ENCODE peak calls at places on chromosomes 12 and 14, in nine cellular contexts. Z is left ventricle myocardium inferior; Q is GM13976; M is AG04450; D is activated CD8-positive, alpha-beta T cell treated with anti-CD3 and anti-CD28 coated beads for 36 hours; A is neural crest cell; B is sigmoid colon; S is nephron progenitor cell; G is progenitor cell of endocrine pancreas. X is an unnamed sample.

GRCh38 chr14:33542338-33543290 is 408.3 kb downstream of the EGLN3 start:
- DNase-seq in D (no peak), Q (no peak), M (no peak), A (no peak), B (no peak), G (no peak), Z (no peak), S (no peak), X (no peak)

GRCh38 chr12:95371571-95371970 is 102.4 kb upstream of the METAP2 start:
- DNase-seq in Z (no peak), Q (no peak), G (no peak), M (no peak), A (no peak), S (no peak), B (no peak), D (no peak), X (no peak)

GRCh38 chr14:68986926-68987652 is 8.0 kb upstream of the ACTN1 start:
- DNase-seq in B (no peak), G (no peak), D (peak; percentile 75), M (no peak), Q (no peak), Z (no peak), S (no peak), A (no peak), X (no peak)

GRCh38 chr14:61973981-61974380 is 211.8 kb downstream of the SNAPC1 start:
- DNase-seq in G (no peak), S (no peak), Q (no peak), D (no peak), M (peak; percentile 58), B (no peak), Z (no peak), A (no peak), X (no peak)

GRCh38 chr14:56135001-56135400 is 16.8 kb downstream of the PELI2 start:
- DNase-seq in A (no peak), B (no peak), G (no peak), D (no peak), S (no peak), Z (no peak), M (no peak), Q (no peak), X (no peak)

GRCh38 chr14:64337901-64338615 is 43.9 kb upstream of the ESR2 start:
- DNase-seq in M (peak; percentile 26), S (peak; percentile 83), B (no peak), Z (no peak), D (peak; percentile 83), Q (peak; percentile 31), G (peak; percentile 69), A (peak; percentile 48), X (peak; percentile 28)

GRCh38 chr14:93984987-93985410 is 8.6 kb upstream of the ASB2 start:
- DNase-seq in Z (peak; percentile 53), B (peak; percentile 80), M (peak; percentile 85), A (peak; percentile 49), S (peak; percentile 46), Q (no peak), G (no peak), D (no peak), X (no peak)

GRCh38 chr14:102917056-102917385 is 5.4 kb upstream of the AMN start:
- DNase-seq in S (no peak), M (no peak), G (no peak), Z (no peak), A (no peak), Q (no peak), D (no peak), B (no peak), X (peak; percentile 46)

GRCh38 chr12:55966408-55967281 is at the start of gene CDK2:
- DNase-seq in Z (peak; percentile 95), M (no peak), Q (peak; percentile 95), G (peak; percentile 85), S (peak; percentile 98), B (peak; percentile 98), D (peak; percentile 96), A (peak; percentile 91), X (peak; percentile 92)

GRCh38 chr14:51939727-51940126 is 49.6 kb upstream of the RTRAF start:
- DNase-seq in S (no peak), M (no peak), A (no peak), Q (no peak), B (no peak), G (no peak), Z (no peak), D (no peak), X (peak; percentile 31)

GRCh38 chr12:51293693-51294092 is 23.5 kb upstream of the SMAGP start:
- DNase-seq in Q (no peak), S (no peak), D (no peak), Z (no peak), B (no peak), M (no peak), A (no peak), G (no peak), X (no peak)

GRCh38 chr12:42767998-42768397 is 178.5 kb upstream of the PRICKLE1 start:
- DNase-seq in A (no peak), D (no peak), M (no peak), S (no peak), Z (no peak), B (no peak), Q (no peak), G (no peak), X (no peak)

GRCh38 chr12:66467932-66468331 is 165.6 kb downstream of the HELB start:
- DNase-seq in Z (no peak), Q (no peak), A (no peak), G (no peak), D (peak; percentile 4), B (no peak), S (no peak), M (no peak), X (no peak)

GRCh38 chr12:1830981-1831930 is 10.9 kb downstream of the LRTM2 start:
- DNase-seq in A (peak; percentile 59), D (peak; percentile 34), Z (peak; percentile 33), G (peak; percentile 97), S (peak; percentile 90), M (peak; percentile 37), Q (peak; percentile 77), B (peak; percentile 70), X (peak; percentile 69)

GRCh38 chr14:45377201-45377600 is 124.2 kb upstream of the MIS18BP1 start:
- DNase-seq in S (no peak), Q (no peak), D (no peak), M (no peak), Z (no peak), G (no peak), B (no peak), A (no peak), X (no peak)

GRCh38 chr14:100256339-100256895 is 17.5 kb downstream of the YY1 start:
- DNase-seq in B (no peak), M (no peak), Q (no peak), S (no peak), Z (no peak), D (no peak), G (no peak), A (no peak), X (no peak)
- TF ChIP-seq CTCF in B (no peak), M (no peak), Q (no peak), S (no peak), Z (no peak), D (no peak), G (no peak), A (no peak), X (no peak)

DNA sequence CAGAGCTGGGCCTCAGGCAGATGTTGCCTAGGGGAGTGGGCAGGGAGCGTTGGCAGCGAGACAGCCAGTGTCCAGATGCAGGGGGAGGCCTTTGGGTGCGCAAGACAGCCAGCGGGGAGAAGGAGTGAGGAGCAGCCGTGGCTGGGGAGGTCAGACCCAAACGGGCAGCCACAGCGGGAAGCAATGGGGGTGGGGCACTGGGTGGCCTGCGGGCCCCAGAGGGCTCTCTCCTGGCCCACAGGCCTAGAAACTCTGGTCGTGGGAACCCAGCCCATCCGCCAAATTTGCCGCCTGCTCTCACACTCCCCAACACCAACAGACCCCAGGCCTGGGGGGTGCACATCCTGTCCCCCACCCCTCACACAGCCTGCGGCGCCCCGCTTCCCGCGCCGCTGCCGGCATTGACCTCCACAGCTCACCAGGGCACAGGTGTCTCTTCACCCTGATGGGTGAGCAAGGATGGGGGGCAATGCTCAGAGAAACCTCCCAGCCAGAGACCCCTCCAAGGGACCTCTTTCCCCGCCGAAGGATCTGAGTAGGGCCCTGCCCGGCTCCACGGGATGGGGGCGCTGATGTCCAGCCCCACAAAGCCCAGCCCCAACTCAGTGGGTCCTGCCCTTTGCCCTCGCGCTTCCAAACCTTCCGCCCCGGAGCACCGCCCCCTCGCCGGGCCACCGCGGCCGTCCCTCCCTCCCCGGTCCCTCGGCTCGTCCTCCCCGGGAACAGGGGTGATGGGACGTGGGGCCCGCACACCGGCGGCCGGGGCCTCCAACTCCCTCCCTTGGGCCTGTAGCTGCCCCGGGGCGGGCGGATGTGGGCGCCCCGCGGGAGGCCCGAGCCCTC is 781 bp downstream of the HDAC7 start:
- DNase-seq in G (peak; percentile 53), B (peak; percentile 85), D (peak; percentile 58), Z (peak; percentile 81), A (peak; percentile 45), S (peak; percentile 69), Q (peak; percentile 80), M (no peak), X (peak; percentile 76)
- TF ChIP-seq CTCF in G (peak; percentile 51), B (no peak), D (no peak), Z (peak; percentile 49), A (peak; percentile 30), S (no peak), Q (peak; percentile 70), M (peak; percentile 34), X (peak; percentile 62)

GRCh38 chr12:70040141-70040540 is 203.1 kb upstream of the CNOT2 start:
- DNase-seq in G (no peak), B (no peak), S (no peak), A (no peak), M (no peak), Q (no peak), Z (no peak), D (no peak), X (no peak)
- TF ChIP-seq CTCF in G (no peak), B (no peak), S (no peak), A (no peak), M (peak; percentile 2), Q (no peak), Z (peak; percentile 26), D (no peak), X (no peak)

DNA sequence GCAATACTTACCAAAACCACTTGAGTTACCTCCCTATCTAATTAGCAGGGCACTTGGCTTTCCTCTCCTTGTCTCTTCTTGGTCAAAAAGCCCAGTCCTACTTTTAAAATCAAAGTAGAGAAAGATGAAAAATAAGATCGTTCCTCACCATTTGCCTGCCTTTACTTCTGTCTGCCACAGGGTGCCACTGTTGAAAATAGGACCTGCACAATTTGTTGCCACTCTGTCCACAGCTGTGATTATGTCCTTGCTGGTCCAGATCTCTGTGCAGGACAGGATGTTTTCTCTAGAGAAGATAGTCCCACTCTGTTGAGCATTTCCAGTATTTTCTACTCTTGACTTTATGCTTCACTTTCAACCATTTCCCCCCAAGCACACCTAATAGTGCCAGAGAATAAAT is 179.9 kb downstream of the PDZRN4 start:
- DNase-seq in M (no peak), S (no peak), B (no peak), A (no peak), Z (no peak), G (no peak), D (no peak), Q (no peak), X (no peak)
- TF ChIP-seq CTCF in M (peak; percentile 28), S (no peak), B (no peak), A (peak; percentile 49), Z (peak; percentile 18), G (peak; percentile 40), D (no peak), Q (peak; percentile 15), X (peak; percentile 37)

X was measured in GM13977.